ENCODE peak calls at places on chromosomes 16 and 17, in five cellular contexts. One of them, this sample, is unnamed.

GRCh38 chr17:27503636-27504035 is 47.4 kb downstream of the KSR1 start:
- DNase-seq in thyroid gland: no peak
- DNase-seq in breast epithelium: no peak
- DNase-seq in CD8-positive, alpha-beta memory T cell: no peak
- DNase-seq in naive thymus-derived CD4-positive, alpha-beta T cell: no peak
- DNase-seq in this sample: no peak

GRCh38 chr16:50271148-50272041 is 5.0 kb downstream of the ADCY7 start:
- DNase-seq in CD8-positive, alpha-beta memory T cell: peak; percentile 22
- DNase-seq in breast epithelium: no peak
- DNase-seq in thyroid gland: no peak
- DNase-seq in naive thymus-derived CD4-positive, alpha-beta T cell: no peak
- DNase-seq in this sample: peak; percentile 54

GRCh38 chr17:37737081-37737480 is 7.8 kb downstream of the HNF1B start:
- DNase-seq in naive thymus-derived CD4-positive, alpha-beta T cell: no peak
- DNase-seq in thyroid gland: no peak
- DNase-seq in CD8-positive, alpha-beta memory T cell: no peak
- DNase-seq in breast epithelium: no peak
- DNase-seq in this sample: no peak

GRCh38 chr16:11101283-11101682 is 154.7 kb downstream of the SOCS1 start:
- DNase-seq in CD8-positive, alpha-beta memory T cell: no peak
- DNase-seq in breast epithelium: no peak
- DNase-seq in thyroid gland: no peak
- DNase-seq in naive thymus-derived CD4-positive, alpha-beta T cell: no peak
- DNase-seq in this sample: no peak

GRCh38 chr17:35917519-35918213 is 12.9 kb downstream of the RDM1 start:
- DNase-seq in thyroid gland: no peak
- DNase-seq in naive thymus-derived CD4-positive, alpha-beta T cell: no peak
- DNase-seq in CD8-positive, alpha-beta memory T cell: no peak
- DNase-seq in breast epithelium: no peak
- DNase-seq in this sample: no peak

GRCh38 chr17:81277421-81277820 is 17.7 kb downstream of the SLC38A10 start:
- DNase-seq in breast epithelium: no peak
- DNase-seq in thyroid gland: peak; percentile 94
- DNase-seq in naive thymus-derived CD4-positive, alpha-beta T cell: no peak
- DNase-seq in CD8-positive, alpha-beta memory T cell: no peak
- DNase-seq in this sample: peak; percentile 70

GRCh38 chr16:27226476-27226875 is 23.1 kb downstream of the KDM8 start:
- DNase-seq in naive thymus-derived CD4-positive, alpha-beta T cell: no peak
- DNase-seq in breast epithelium: no peak
- DNase-seq in CD8-positive, alpha-beta memory T cell: no peak
- DNase-seq in thyroid gland: no peak
- DNase-seq in this sample: no peak

GRCh38 chr16:69324013-69324531 is 6.3 kb downstream of the PDF start:
- DNase-seq in CD8-positive, alpha-beta memory T cell: no peak
- DNase-seq in thyroid gland: peak; percentile 63
- DNase-seq in breast epithelium: peak; percentile 53
- DNase-seq in naive thymus-derived CD4-positive, alpha-beta T cell: no peak
- DNase-seq in this sample: peak; percentile 76

GRCh38 chr16:85484337-85485295 is 128.5 kb upstream of the GSE1 start:
- DNase-seq in naive thymus-derived CD4-positive, alpha-beta T cell: no peak
- DNase-seq in CD8-positive, alpha-beta memory T cell: no peak
- DNase-seq in thyroid gland: no peak
- DNase-seq in breast epithelium: no peak
- DNase-seq in this sample: peak; percentile 88

GRCh38 chr16:20938426-20938825 is 37.9 kb downstream of the LYRM1 start:
- DNase-seq in breast epithelium: no peak
- DNase-seq in CD8-positive, alpha-beta memory T cell: no peak
- DNase-seq in thyroid gland: no peak
- DNase-seq in naive thymus-derived CD4-positive, alpha-beta T cell: no peak
- DNase-seq in this sample: no peak

GRCh38 chr17:43171761-43172487 is 910 bp downstream of the NBR1 start:
- DNase-seq in thyroid gland: peak; percentile 30
- DNase-seq in breast epithelium: no peak
- DNase-seq in naive thymus-derived CD4-positive, alpha-beta T cell: no peak
- DNase-seq in CD8-positive, alpha-beta memory T cell: no peak
- DNase-seq in this sample: no peak

GRCh38 chr17:7573324-7574080 is 5.9 kb upstream of the CD68 start:
- DNase-seq in thyroid gland: peak; percentile 92
- DNase-seq in CD8-positive, alpha-beta memory T cell: peak; percentile 95
- DNase-seq in breast epithelium: peak; percentile 91
- DNase-seq in naive thymus-derived CD4-positive, alpha-beta T cell: peak; percentile 80
- DNase-seq in this sample: peak; percentile 96

GRCh38 chr17:18039535-18040286 is 503 bp downstream of the GID4 start:
- DNase-seq in naive thymus-derived CD4-positive, alpha-beta T cell: no peak
- DNase-seq in breast epithelium: no peak
- DNase-seq in CD8-positive, alpha-beta memory T cell: peak; percentile 49
- DNase-seq in thyroid gland: peak; percentile 41
- DNase-seq in this sample: peak; percentile 90

GRCh38 chr17:78532922-78533640 is 44.1 kb downstream of the DNAH17 start:
- DNase-seq in CD8-positive, alpha-beta memory T cell: no peak
- DNase-seq in naive thymus-derived CD4-positive, alpha-beta T cell: no peak
- DNase-seq in breast epithelium: no peak
- DNase-seq in thyroid gland: no peak
- DNase-seq in this sample: peak; percentile 53

GRCh38 chr16:84505249-84506156 is 1.0 kb upstream of the MEAK7 start:
- DNase-seq in naive thymus-derived CD4-positive, alpha-beta T cell: no peak
- DNase-seq in CD8-positive, alpha-beta memory T cell: no peak
- DNase-seq in thyroid gland: no peak
- DNase-seq in breast epithelium: no peak
- DNase-seq in this sample: no peak

GRCh38 chr17:66664336-66664735 is 170.6 kb upstream of the CACNG5 start:
- DNase-seq in naive thymus-derived CD4-positive, alpha-beta T cell: no peak
- DNase-seq in thyroid gland: no peak
- DNase-seq in breast epithelium: no peak
- DNase-seq in CD8-positive, alpha-beta memory T cell: no peak
- DNase-seq in this sample: no peak

GRCh38 chr16:88719267-88719932 is 13.1 kb downstream of the CTU2 start:
- DNase-seq in CD8-positive, alpha-beta memory T cell: no peak
- DNase-seq in breast epithelium: no peak
- DNase-seq in naive thymus-derived CD4-positive, alpha-beta T cell: no peak
- DNase-seq in thyroid gland: peak; percentile 83
- DNase-seq in this sample: no peak

GRCh38 chr16:58492735-58493134 is 7.2 kb upstream of the NDRG4 start:
- DNase-seq in thyroid gland: no peak
- DNase-seq in naive thymus-derived CD4-positive, alpha-beta T cell: no peak
- DNase-seq in CD8-positive, alpha-beta memory T cell: no peak
- DNase-seq in breast epithelium: no peak
- DNase-seq in this sample: no peak

GRCh38 chr17:19897108-19897854 is 29.5 kb upstream of the ULK2 start:
- DNase-seq in thyroid gland: peak; percentile 65
- DNase-seq in breast epithelium: peak; percentile 81
- DNase-seq in CD8-positive, alpha-beta memory T cell: no peak
- DNase-seq in naive thymus-derived CD4-positive, alpha-beta T cell: no peak
- DNase-seq in this sample: no peak

GRCh38 chr17:652310-652709 is 62.3 kb downstream of the VPS53 start:
- DNase-seq in CD8-positive, alpha-beta memory T cell: no peak
- DNase-seq in breast epithelium: peak; percentile 58
- DNase-seq in thyroid gland: peak; percentile 8
- DNase-seq in naive thymus-derived CD4-positive, alpha-beta T cell: no peak
- DNase-seq in this sample: no peak

GRCh38 chr17:9367186-9367585 is 208.4 kb downstream of the STX8 start:
- DNase-seq in naive thymus-derived CD4-positive, alpha-beta T cell: no peak
- DNase-seq in CD8-positive, alpha-beta memory T cell: no peak
- DNase-seq in breast epithelium: no peak
- DNase-seq in thyroid gland: no peak
- DNase-seq in this sample: no peak

GRCh38 chr16:19137621-19138128 is 23.9 kb downstream of the ITPRIPL2 start:
- DNase-seq in breast epithelium: no peak
- DNase-seq in CD8-positive, alpha-beta memory T cell: no peak
- DNase-seq in thyroid gland: no peak
- DNase-seq in naive thymus-derived CD4-positive, alpha-beta T cell: no peak
- DNase-seq in this sample: no peak
- H3K27ac ChIP-seq in breast epithelium: peak overlapping the region; percentile 71
- H3K27ac ChIP-seq in CD8-positive, alpha-beta memory T cell: no peak overlapping the region
- H3K27ac ChIP-seq in thyroid gland: peak overlapping the region; percentile 1
- H3K27ac ChIP-seq in naive thymus-derived CD4-positive, alpha-beta T cell: no peak overlapping the region
- H3K27ac ChIP-seq in this sample: peak overlapping the region; percentile 55

GRCh38 chr16:4897328-4897727 is 39.6 kb downstream of the PPL start:
- DNase-seq in thyroid gland: no peak
- DNase-seq in naive thymus-derived CD4-positive, alpha-beta T cell: no peak
- DNase-seq in breast epithelium: no peak
- DNase-seq in CD8-positive, alpha-beta memory T cell: no peak
- DNase-seq in this sample: peak; percentile 60
- H3K27ac ChIP-seq in thyroid gland: no peak overlapping the region
- H3K27ac ChIP-seq in naive thymus-derived CD4-positive, alpha-beta T cell: no peak overlapping the region
- H3K27ac ChIP-seq in breast epithelium: peak overlapping the region; percentile 16
- H3K27ac ChIP-seq in CD8-positive, alpha-beta memory T cell: no peak overlapping the region
- H3K27ac ChIP-seq in this sample: no peak overlapping the region

DNA sequence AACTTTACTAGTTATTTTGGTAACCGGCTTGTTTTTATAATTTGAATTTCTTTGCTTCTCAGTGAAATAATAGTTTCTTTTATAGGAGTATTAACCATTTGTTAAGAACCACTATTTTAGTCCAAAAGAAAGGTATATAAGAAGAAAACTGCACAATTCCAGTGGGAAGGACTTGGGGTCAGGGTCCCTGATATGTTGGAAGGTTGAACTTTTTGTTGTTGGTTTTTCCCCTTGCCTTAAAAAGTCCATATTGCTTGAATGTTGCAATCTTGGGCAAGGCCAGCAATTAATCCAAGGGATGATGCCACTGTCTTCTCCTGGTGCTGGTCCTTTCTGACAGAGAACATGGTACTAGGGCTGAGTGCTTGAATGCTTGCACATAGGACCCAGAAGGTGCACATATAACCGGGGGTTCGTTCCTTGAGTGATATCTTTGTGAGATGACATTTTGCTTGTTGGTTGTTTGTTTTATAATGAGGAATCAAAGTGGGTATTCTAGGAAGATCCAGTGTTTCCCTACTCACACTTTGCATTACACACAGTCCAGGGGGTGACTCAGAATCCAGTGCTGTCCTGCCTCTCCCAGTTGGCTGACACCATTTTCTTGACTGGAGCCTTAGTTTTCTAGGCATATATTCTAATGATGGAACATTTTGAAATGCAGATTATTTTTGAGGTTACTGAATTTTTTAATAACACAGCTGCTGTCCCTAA is 54.9 kb downstream of the SIAH1 start:
- DNase-seq in thyroid gland: no peak
- DNase-seq in breast epithelium: no peak
- DNase-seq in CD8-positive, alpha-beta memory T cell: no peak
- DNase-seq in naive thymus-derived CD4-positive, alpha-beta T cell: no peak
- DNase-seq in this sample: no peak
- H3K27ac ChIP-seq in thyroid gland: no peak overlapping the region
- H3K27ac ChIP-seq in breast epithelium: no peak overlapping the region
- H3K27ac ChIP-seq in CD8-positive, alpha-beta memory T cell: no peak overlapping the region
- H3K27ac ChIP-seq in naive thymus-derived CD4-positive, alpha-beta T cell: no peak overlapping the region
- H3K27ac ChIP-seq in this sample: no peak overlapping the region

GRCh38 chr17:3890893-3891219 is 2.0 kb downstream of the CAMKK1 start:
- DNase-seq in naive thymus-derived CD4-positive, alpha-beta T cell: no peak
- DNase-seq in breast epithelium: no peak
- DNase-seq in thyroid gland: no peak
- DNase-seq in CD8-positive, alpha-beta memory T cell: no peak
- DNase-seq in this sample: no peak

GRCh38 chr17:3888343-3889171 is 4.3 kb downstream of the CAMKK1 start:
- DNase-seq in thyroid gland: peak; percentile 34
- DNase-seq in CD8-positive, alpha-beta memory T cell: no peak
- DNase-seq in naive thymus-derived CD4-positive, alpha-beta T cell: no peak
- DNase-seq in breast epithelium: peak; percentile 81
- DNase-seq in this sample: no peak

GRCh38 chr17:3889613-3890012 is 3.2 kb downstream of the CAMKK1 start:
- DNase-seq in naive thymus-derived CD4-positive, alpha-beta T cell: no peak
- DNase-seq in breast epithelium: no peak
- DNase-seq in CD8-positive, alpha-beta memory T cell: no peak
- DNase-seq in thyroid gland: no peak
- DNase-seq in this sample: no peak

GRCh38 chr17:3891626-3892094 is 1.2 kb downstream of the CAMKK1 start:
- DNase-seq in CD8-positive, alpha-beta memory T cell: no peak
- DNase-seq in breast epithelium: no peak
- DNase-seq in naive thymus-derived CD4-positive, alpha-beta T cell: no peak
- DNase-seq in thyroid gland: no peak
- DNase-seq in this sample: no peak

GRCh38 chr17:3890082-3890892 is 2.6 kb downstream of the CAMKK1 start:
- DNase-seq in naive thymus-derived CD4-positive, alpha-beta T cell: no peak
- DNase-seq in thyroid gland: peak; percentile 91
- DNase-seq in breast epithelium: peak; percentile 67
- DNase-seq in CD8-positive, alpha-beta memory T cell: no peak
- DNase-seq in this sample: peak; percentile 89
- H3K27ac ChIP-seq in naive thymus-derived CD4-positive, alpha-beta T cell: no peak overlapping the region
- H3K27ac ChIP-seq in thyroid gland: peak overlapping the region; percentile 30
- H3K27ac ChIP-seq in breast epithelium: peak overlapping the region; percentile 92
- H3K27ac ChIP-seq in CD8-positive, alpha-beta memory T cell: no peak overlapping the region
- H3K27ac ChIP-seq in this sample: no peak overlapping the region

GRCh38 chr17:41667280-41668008 is 21.2 kb upstream of the EIF1 start:
- DNase-seq in naive thymus-derived CD4-positive, alpha-beta T cell: no peak
- DNase-seq in breast epithelium: no peak
- DNase-seq in CD8-positive, alpha-beta memory T cell: no peak
- DNase-seq in thyroid gland: no peak
- DNase-seq in this sample: no peak
- H3K27ac ChIP-seq in naive thymus-derived CD4-positive, alpha-beta T cell: peak overlapping the region; percentile 97
- H3K27ac ChIP-seq in breast epithelium: peak overlapping the region; percentile 94
- H3K27ac ChIP-seq in CD8-positive, alpha-beta memory T cell: peak overlapping the region; percentile 86
- H3K27ac ChIP-seq in thyroid gland: peak overlapping the region; percentile 17
- H3K27ac ChIP-seq in this sample: peak overlapping the region; percentile 81